ENCODE peak calls at places on chromosomes 6 and 20, in eight cellular contexts. L is breast epithelium, E is mucosa of descending colon, C is endothelial cell of umbilical vein, V is H9, A is gastrocnemius medialis, F is kidney, S is endothelial cell. W is an unnamed sample.

GRCh38 chr20:37095108-37095608 is 639 bp downstream of the RBL1 start:
- DNase-seq in L (no peak), E (peak; percentile 46), C (no peak), V (no peak), A (no peak), F (no peak), S (no peak), W (no peak)

GRCh38 chr6:10138917-10139316 is 276.0 kb downstream of the TFAP2A start:
- DNase-seq in L (no peak), E (no peak), C (no peak), V (no peak), A (no peak), F (no peak), S (no peak), W (peak; percentile 21)

GRCh38 chr20:57263127-57263609 is 3.3 kb downstream of the BMP7 start:
- DNase-seq in L (no peak), E (no peak), C (no peak), V (no peak), A (no peak), F (no peak), S (no peak), W (no peak)

GRCh38 chr6:15518878-15519277 is 143.9 kb downstream of the DTNBP1 start:
- DNase-seq in L (no peak), E (no peak), C (no peak), V (no peak), A (no peak), F (peak; percentile 68), S (no peak), W (no peak)

GRCh38 chr20:32510120-32510600 is 75.0 kb downstream of the NOL4L start:
- DNase-seq in L (no peak), E (no peak), C (no peak), V (peak; percentile 27), A (no peak), F (peak; percentile 72), S (no peak), W (no peak)

GRCh38 chr6:34239240-34239825 is 2.7 kb downstream of the HMGA1 start:
- DNase-seq in L (no peak), E (no peak), C (no peak), V (no peak), A (no peak), F (no peak), S (no peak), W (no peak)

GRCh38 chr6:122753688-122754056 is 25.8 kb upstream of the FABP7 start:
- DNase-seq in L (no peak), E (no peak), C (no peak), V (no peak), A (peak; percentile 39), F (no peak), S (no peak), W (no peak)

GRCh38 chr20:24828992-24829648 is 119.9 kb upstream of the CST7 start:
- DNase-seq in L (no peak), E (no peak), C (no peak), V (no peak), A (no peak), F (no peak), S (no peak), W (no peak)

GRCh38 chr20:64168381-64169088 is 4.3 kb downstream of the MYT1 start:
- DNase-seq in L (no peak), E (no peak), C (no peak), V (no peak), A (no peak), F (peak; percentile 46), S (no peak), W (no peak)

GRCh38 chr6:139871844-139872510 is 497.5 kb upstream of the CITED2 start:
- DNase-seq in L (no peak), E (no peak), C (no peak), V (no peak), A (no peak), F (no peak), S (no peak), W (no peak)

GRCh38 chr6:68572525-68572924 is 62.6 kb upstream of the ADGRB3 start:
- DNase-seq in L (no peak), E (no peak), C (no peak), V (peak; percentile 78), A (no peak), F (no peak), S (peak; percentile 34), W (no peak)
- TF ChIP-seq CTCF in L (no peak), E (no peak), C (no peak), V (peak; percentile 80), A (no peak), F (peak; percentile 45), S (no peak), W (no peak)

GRCh38 chr20:40446868-40447267 is 242.2 kb downstream of the MAFB start:
- DNase-seq in L (no peak), E (no peak), C (no peak), V (no peak), A (no peak), F (no peak), S (no peak), W (no peak)

GRCh38 chr20:40441771-40442170 is 247.3 kb downstream of the MAFB start:
- DNase-seq in L (no peak), E (no peak), C (no peak), V (no peak), A (no peak), F (no peak), S (no peak), W (no peak)

GRCh38 chr20:40438161-40438835 is 250.7 kb downstream of the MAFB start:
- DNase-seq in L (no peak), E (no peak), C (no peak), V (no peak), A (no peak), F (no peak), S (no peak), W (no peak)

GRCh38 chr20:40443731-40444130 is 245.3 kb downstream of the MAFB start:
- DNase-seq in L (no peak), E (no peak), C (no peak), V (no peak), A (no peak), F (no peak), S (no peak), W (no peak)

DNA sequence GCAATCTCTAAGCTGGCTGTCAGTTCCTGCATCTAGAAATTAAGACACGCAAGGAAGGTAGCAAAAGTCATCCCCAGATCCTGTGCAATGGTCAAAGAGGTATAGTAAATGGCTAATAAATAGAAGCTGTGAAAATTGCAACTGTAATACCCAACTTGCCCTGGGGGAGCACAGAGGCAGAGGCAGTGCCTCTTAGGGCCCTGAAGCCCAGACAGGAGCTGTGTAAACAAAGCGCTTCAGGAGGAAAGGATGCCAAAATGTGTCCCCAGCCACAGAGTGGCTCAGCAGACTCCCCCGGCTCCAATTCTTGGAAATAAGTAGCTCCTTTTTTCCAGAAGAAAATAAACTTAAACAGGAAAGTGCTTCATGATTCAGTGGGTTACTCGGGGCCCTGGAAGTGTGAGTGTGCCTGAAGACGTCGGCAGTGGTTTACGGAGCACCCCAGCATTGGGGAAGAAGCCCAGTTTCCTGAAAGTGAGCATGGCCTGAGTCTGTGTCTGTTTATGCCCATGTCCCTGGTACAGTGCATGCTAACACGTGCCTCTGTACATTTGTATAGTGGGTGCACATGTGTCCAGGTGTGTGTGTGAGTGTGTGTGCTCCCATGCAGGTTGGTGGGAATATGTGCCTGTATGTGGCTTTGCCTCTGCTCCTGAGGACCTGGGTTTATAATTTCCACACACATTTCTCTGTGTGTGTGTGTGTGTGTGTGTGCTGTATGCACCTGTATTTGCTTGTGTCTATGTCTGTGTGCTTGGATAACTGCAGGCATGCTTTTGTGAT is 246.7 kb downstream of the MAFB start:
- DNase-seq in L (no peak), E (no peak), C (no peak), V (peak; percentile 47), A (no peak), F (no peak), S (no peak), W (no peak)
- TF ChIP-seq CTCF in L (no peak), E (no peak), C (no peak), V (peak; percentile 59), A (no peak), F (no peak), S (peak; percentile 38), W (no peak)

GRCh38 chr20:46757135-46757534 is 47.7 kb downstream of the SLC2A10 start:
- DNase-seq in L (no peak), E (no peak), C (no peak), V (no peak), A (no peak), F (no peak), S (no peak), W (no peak)

GRCh38 chr20:46758929-46759669 is 49.6 kb downstream of the SLC2A10 start:
- DNase-seq in L (no peak), E (no peak), C (no peak), V (no peak), A (no peak), F (no peak), S (no peak), W (no peak)

GRCh38 chr20:46755483-46756417 is 46.3 kb downstream of the SLC2A10 start:
- DNase-seq in L (no peak), E (no peak), C (no peak), V (no peak), A (no peak), F (no peak), S (no peak), W (no peak)

GRCh38 chr20:46757754-46758678 is 48.6 kb downstream of the SLC2A10 start:
- DNase-seq in L (no peak), E (peak; percentile 69), C (peak; percentile 42), V (peak; percentile 66), A (no peak), F (no peak), S (peak; percentile 56), W (peak; percentile 60)

GRCh38 chr20:46756419-46756818 is 47.0 kb downstream of the SLC2A10 start:
- DNase-seq in L (no peak), E (no peak), C (no peak), V (no peak), A (no peak), F (no peak), S (no peak), W (no peak)
- TF ChIP-seq CTCF in L (no peak), E (no peak), C (no peak), V (no peak), A (no peak), F (no peak), S (no peak), W (no peak)

DNA sequence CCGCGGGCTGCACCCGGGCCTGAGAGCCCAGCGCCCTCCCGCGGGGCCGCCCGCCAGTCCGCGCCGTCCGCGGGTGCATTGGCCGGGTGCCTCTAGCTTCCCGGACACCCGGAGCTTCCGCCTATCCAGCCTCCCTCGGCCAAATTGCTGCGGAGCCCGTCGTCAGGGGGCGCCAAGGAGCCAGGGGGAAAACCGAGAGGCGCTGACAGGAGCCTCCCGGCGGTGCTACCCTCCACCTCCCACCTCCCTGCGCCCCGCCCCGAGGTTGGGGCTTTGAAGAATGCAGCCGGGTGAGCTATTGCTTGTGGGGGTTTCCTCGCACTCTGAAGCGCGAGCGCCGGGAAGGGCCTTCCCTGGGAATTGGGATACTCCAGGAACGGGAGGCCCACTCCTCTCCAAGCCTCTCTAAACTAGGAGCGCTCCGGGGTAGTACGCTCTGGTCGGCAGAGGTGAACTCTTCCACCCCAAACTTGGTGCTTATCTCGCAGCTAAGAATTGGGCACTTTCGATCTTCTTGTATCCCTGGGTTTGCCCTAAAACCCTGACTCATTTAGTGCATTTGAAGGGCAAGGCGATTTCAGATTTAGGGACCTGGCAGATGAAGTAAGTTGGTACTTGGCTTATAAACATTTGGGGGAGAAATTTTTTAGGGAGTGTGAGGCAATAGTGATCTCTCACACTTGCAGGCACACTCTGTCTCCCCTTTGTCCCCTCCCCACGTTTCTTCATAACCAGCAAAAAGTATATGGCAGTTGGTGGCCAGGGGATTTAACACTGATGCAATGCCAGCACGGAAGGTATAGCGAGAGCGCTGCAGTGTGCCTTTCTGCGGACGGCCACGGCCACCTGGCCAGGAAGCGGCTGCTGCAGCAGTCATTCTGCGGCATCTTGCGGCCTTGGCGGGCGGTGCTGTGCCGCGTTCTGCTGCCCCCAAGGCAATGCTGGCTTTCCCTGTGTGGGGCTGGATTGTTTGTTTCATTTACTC is 556 bp downstream of the BEND6 start:
- DNase-seq in L (peak; percentile 69), E (peak; percentile 89), C (peak; percentile 83), V (peak; percentile 96), A (peak; percentile 71), F (peak; percentile 86), S (peak; percentile 95), W (peak; percentile 91)
- TF ChIP-seq CTCF in L (no peak), E (peak; percentile 62), C (peak; percentile 88), V (peak; percentile 90), A (peak; percentile 39), F (peak; percentile 61), S (peak; percentile 70), W (peak; percentile 94)

W was measured in IMR-90.